ENCODE peak calls at places on chromosomes 6 and 20, in six cellular contexts. J is fibroblast of lung, W is H9, C is upper lobe of left lung, H is right atrium auricular region, F is sigmoid colon. R is an unnamed sample. For H3K9me3, the result is how much of the 10 kb centered on the place peaks cover.

GRCh38 chr20:46348231-46348803 is 40.0 kb upstream of the CDH22 start:
- DNase-seq in J (peak), W (peak), C (no peak), H (no peak), F (no peak), R (no peak)

GRCh38 chr6:147201885-147202515 is 2.2 kb upstream of the STXBP5 start:
- DNase-seq in J (peak), W (peak), C (no peak), H (no peak), F (no peak), R (peak)

GRCh38 chr6:153108320-153108719 is 22.8 kb downstream of the RGS17 start:
- DNase-seq in J (peak), W (no peak), C (no peak), H (no peak), F (no peak), R (no peak)

GRCh38 chr6:157459327-157459726 is 78.3 kb downstream of the ZDHHC14 start:
- DNase-seq in J (no peak), W (no peak), C (no peak), H (no peak), F (no peak), R (no peak)

GRCh38 chr20:61899971-61900370 is 165.7 kb downstream of the TAF4 start:
- DNase-seq in J (no peak), W (no peak), C (no peak), H (no peak), F (no peak), R (no peak)

GRCh38 chr6:138454976-138455706 is 44.2 kb downstream of the NHSL1 start:
- DNase-seq in J (no peak), W (no peak), C (peak), H (no peak), F (no peak), R (peak)

GRCh38 chr6:166308769-166309589 is 787 bp upstream of the PRR18 start:
- DNase-seq in J (no peak), W (no peak), C (no peak), H (no peak), F (no peak), R (no peak)

GRCh38 chr6:133512410-133513016 is 271.4 kb downstream of the EYA4 start:
- DNase-seq in J (peak), W (peak), C (no peak), H (no peak), F (no peak), R (peak)

GRCh38 chr6:159533016-159533415 is 160.0 kb downstream of the SOD2 start:
- DNase-seq in J (no peak), W (no peak), C (no peak), H (no peak), F (no peak), R (no peak)

GRCh38 chr6:134551245-134551960 is 233.5 kb upstream of the SGK1 start:
- DNase-seq in J (peak), W (no peak), C (no peak), H (no peak), F (no peak), R (peak)

GRCh38 chr6:3623451-3624267 is 127.9 kb downstream of the PXDC1 start:
- DNase-seq in J (no peak), W (no peak), C (no peak), H (no peak), F (no peak), R (no peak)

GRCh38 chr6:10414766-10415592 is at the start of gene TFAP2A:
- DNase-seq in J (no peak), W (peak), C (no peak), H (no peak), F (no peak), R (peak)

GRCh38 chr20:1033751-1034419 is 31.8 kb upstream of the RSPO4 start:
- DNase-seq in J (no peak), W (no peak), C (no peak), H (no peak), F (no peak), R (no peak)

GRCh38 chr6:72348926-72349325 is 272.9 kb upstream of the KCNQ5 start:
- DNase-seq in J (peak), W (no peak), C (no peak), H (no peak), F (no peak), R (peak)

GRCh38 chr6:33620584-33621395 is at the start of gene ITPR3:
- DNase-seq in J (peak), W (peak), C (peak), H (no peak), F (peak), R (peak)

GRCh38 chr6:46888031-46888430 is 33.7 kb downstream of the ADGRF5 start:
- DNase-seq in J (no peak), W (no peak), C (no peak), H (no peak), F (no peak), R (peak)

GRCh38 chr20:40961686-40962640 is 66.7 kb upstream of the TOP1 start:
- DNase-seq in J (peak), W (peak), C (no peak), H (peak), F (peak), R (peak)

GRCh38 chr6:67884442-67884841 is 750.6 kb upstream of the ADGRB3 start:
- DNase-seq in J (no peak), W (no peak), C (no peak), H (no peak), F (no peak), R (no peak)

GRCh38 chr6:67880939-67881705 is 754.0 kb upstream of the ADGRB3 start:
- DNase-seq in J (peak), W (no peak), C (no peak), H (no peak), F (no peak), R (no peak)

GRCh38 chr6:67883500-67884366 is 751.3 kb upstream of the ADGRB3 start:
- DNase-seq in J (no peak), W (no peak), C (no peak), H (no peak), F (no peak), R (no peak)

GRCh38 chr6:67881706-67882065 is 753.4 kb upstream of the ADGRB3 start:
- DNase-seq in J (no peak), W (no peak), C (no peak), H (no peak), F (no peak), R (no peak)

GRCh38 chr6:67882436-67883311 is 752.4 kb upstream of the ADGRB3 start:
- DNase-seq in J (no peak), W (no peak), C (no peak), H (no peak), F (no peak), R (no peak)
- H3K9me3 ChIP-seq in J (under half), W (under half), C (under half), H (under half), F (under half), R (under half)

GRCh38 chr6:167707686-167708500 is 118.8 kb upstream of the AFDN start:
- DNase-seq in J (no peak), W (no peak), C (peak), H (no peak), F (no peak), R (no peak)
- H3K9me3 ChIP-seq in J (under half), W (under half), C (under half), H (under half), F (under half), R (under half)

GRCh38 chr20:24792641-24793495 is 156.2 kb upstream of the CST7 start:
- DNase-seq in J (no peak), W (no peak), C (no peak), H (no peak), F (no peak), R (no peak)

GRCh38 chr20:24797864-24798655 is 151.0 kb upstream of the CST7 start:
- DNase-seq in J (no peak), W (no peak), C (no peak), H (no peak), F (no peak), R (no peak)

GRCh38 chr20:24796236-24796635 is 152.8 kb upstream of the CST7 start:
- DNase-seq in J (no peak), W (no peak), C (no peak), H (no peak), F (no peak), R (no peak)

GRCh38 chr20:24791949-24792348 is 157.1 kb upstream of the CST7 start:
- DNase-seq in J (no peak), W (no peak), C (no peak), H (no peak), F (no peak), R (no peak)

DNA sequence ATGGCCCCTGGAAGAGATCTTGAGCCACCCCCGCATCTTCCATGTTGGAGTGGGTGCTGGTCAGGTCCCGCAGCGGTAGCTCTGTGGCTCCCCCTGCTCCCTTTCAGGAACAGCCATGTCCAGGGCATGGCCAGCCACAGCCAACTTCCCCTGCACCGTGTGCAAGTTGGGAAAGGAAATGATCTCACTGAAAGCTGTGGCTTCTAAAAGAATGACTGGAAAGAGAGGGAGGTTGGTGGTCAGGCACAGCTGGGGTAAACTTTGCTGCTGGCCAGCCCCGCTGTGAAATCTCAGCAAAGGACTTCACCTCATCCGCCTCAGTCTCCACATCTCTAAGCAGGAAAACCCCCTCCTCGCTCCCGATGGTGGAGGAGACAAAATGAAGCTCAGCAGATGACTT is 153.6 kb upstream of the CST7 start:
- DNase-seq in J (no peak), W (no peak), C (no peak), H (no peak), F (no peak), R (no peak)
- H3K9me3 ChIP-seq in J (under half), W (under half), C (under half), H (under half), F (under half), R (under half)

GRCh38 chr20:39751557-39752137 is 789.5 kb downstream of the DHX35 start:
- DNase-seq in J (no peak), W (no peak), C (no peak), H (no peak), F (no peak), R (no peak)
- H3K9me3 ChIP-seq in J (under half), W (under half), C (under half), H (under half), F (under half), R (under half)

DNA sequence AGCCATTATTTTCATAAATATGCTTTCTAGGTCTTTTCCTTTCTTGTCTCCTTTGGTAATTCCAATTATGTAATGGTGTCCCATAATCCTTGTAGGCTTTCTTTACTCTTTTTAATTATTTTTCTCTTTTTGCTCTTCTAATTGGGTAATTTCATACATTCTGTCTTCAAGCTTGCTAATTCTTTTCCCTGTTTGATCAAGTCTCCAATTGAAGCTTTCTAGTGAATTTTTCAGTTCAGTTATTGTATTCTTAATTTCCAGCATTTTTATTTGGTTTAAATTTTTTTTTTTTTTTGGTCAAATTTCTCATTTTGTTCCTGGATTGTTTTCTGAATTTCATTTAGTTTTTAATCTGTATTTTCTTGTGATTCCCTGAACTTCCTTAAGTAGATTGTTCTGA is 74.9 kb upstream of the UST start:
- DNase-seq in J (no peak), W (no peak), C (no peak), H (no peak), F (no peak), R (no peak)
- H3K9me3 ChIP-seq in J (under half), W (under half), C (under half), H (under half), F (under half), R (under half)

DNA sequence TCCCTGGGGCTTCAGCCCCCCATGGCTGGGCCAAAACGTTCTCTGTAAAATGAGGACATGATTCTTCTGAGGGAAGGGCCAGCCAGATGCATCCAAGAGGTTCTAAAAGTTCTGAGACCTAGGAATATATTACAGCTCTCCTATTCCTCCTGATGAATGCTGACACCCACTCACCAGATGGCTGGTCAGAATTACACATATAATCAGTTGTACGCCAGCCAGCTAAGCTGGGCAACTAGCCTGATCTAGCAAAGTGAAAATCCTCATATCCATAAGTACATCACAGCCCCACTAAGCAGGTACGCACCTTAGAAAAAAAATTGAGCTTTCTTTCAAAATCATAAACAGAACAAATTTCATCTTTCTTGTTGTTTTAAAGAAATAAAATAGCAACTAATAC is 34.8 kb downstream of the C6orf118 start:
- DNase-seq in J (no peak), W (no peak), C (no peak), H (no peak), F (no peak), R (no peak)
- H3K9me3 ChIP-seq in J (under half), W (under half), C (under half), H (under half), F (under half), R (under half)

GRCh38 chr20:55641497-55641896 is 363.8 kb downstream of the CBLN4 start:
- DNase-seq in J (no peak), W (no peak), C (no peak), H (no peak), F (no peak), R (no peak)
- H3K9me3 ChIP-seq in J (under half), W (under half), C (under half), H (under half), F (under half), R (under half)

GRCh38 chr20:4989570-4989969 is 11.7 kb downstream of the SLC23A2 start:
- DNase-seq in J (no peak), W (no peak), C (no peak), H (no peak), F (no peak), R (no peak)
- H3K9me3 ChIP-seq in J (under half), W (under half), C (under half), H (under half), F (under half), R (under half)